ENCODE peak calls at places on chromosome 5, in eight cellular contexts. O is HTR-8/SVneo, X is HFFc6, M is type B pancreatic cell, K is Ammon's horn, T is NCI-H2081 treated with DMSO at 0.1 percent for 48 hours, P is GDM1, W is anterior cingulate cortex. R is an unnamed sample.

GRCh38 chr5:68557162-68557936 is 341.8 kb downstream of the PIK3R1 start:
- DNase-seq in T (no peak), W (no peak), P (no peak), X (no peak), K (no peak), M (no peak), O (no peak), R (no peak)

GRCh38 chr5:141786700-141787099 is 91.5 kb downstream of the PCDH1 start:
- DNase-seq in X (no peak), P (no peak), M (no peak), T (no peak), O (no peak), K (no peak), W (no peak), R (no peak)

GRCh38 chr5:133246376-133247144 is 194.7 kb downstream of the HSPA4 start:
- DNase-seq in P (no peak), W (no peak), M (no peak), T (no peak), X (no peak), K (no peak), O (no peak), R (no peak)

GRCh38 chr5:179060116-179061008 is at the start of gene ZNF354C:
- DNase-seq in X (peak), P (no peak), W (peak), M (peak), O (peak), K (peak), T (no peak), R (peak)

GRCh38 chr5:74945561-74946165 is 79.5 kb upstream of the FAM169A start:
- DNase-seq in O (no peak), M (no peak), P (no peak), W (no peak), X (no peak), K (no peak), T (no peak), R (no peak)

GRCh38 chr5:56278267-56278826 is 45.2 kb upstream of the ANKRD55 start:
- DNase-seq in P (no peak), M (no peak), X (peak), W (no peak), O (peak), K (no peak), T (no peak), R (peak)

GRCh38 chr5:147558826-147559225 is 49.0 kb upstream of the DPYSL3 start:
- DNase-seq in P (no peak), T (peak), M (no peak), X (peak), O (peak), K (peak), W (no peak), R (peak)

GRCh38 chr5:158410976-158411375 is 552.0 kb upstream of the CLINT1 start:
- DNase-seq in W (no peak), X (no peak), P (no peak), T (no peak), O (no peak), M (no peak), K (no peak), R (no peak)

GRCh38 chr5:151742870-151743294 is 15.5 kb downstream of the ATOX1 start:
- DNase-seq in P (no peak), K (peak), X (peak), T (no peak), O (no peak), M (no peak), W (no peak), R (peak)

GRCh38 chr5:40521925-40522324 is 157.8 kb upstream of the PTGER4 start:
- DNase-seq in O (no peak), K (no peak), P (no peak), T (no peak), M (no peak), W (no peak), X (no peak), R (no peak)

GRCh38 chr5:103607346-103607745 is 44.8 kb upstream of the NUDT12 start:
- DNase-seq in M (no peak), X (no peak), O (no peak), W (no peak), T (no peak), P (no peak), K (no peak), R (no peak)

GRCh38 chr5:14351845-14352712 is 208.9 kb downstream of the TRIO start:
- DNase-seq in K (peak), X (peak), M (no peak), T (peak), O (peak), P (peak), W (no peak), R (peak)

GRCh38 chr5:155147222-155147621 is 133.7 kb downstream of the KIF4B start:
- DNase-seq in T (no peak), K (peak), M (no peak), W (no peak), P (no peak), X (peak), O (no peak), R (no peak)

GRCh38 chr5:10595678-10596309 is 31.9 kb downstream of the ANKRD33B start:
- DNase-seq in T (no peak), P (no peak), M (peak), K (no peak), X (peak), W (no peak), O (peak), R (peak)

GRCh38 chr5:21701317-21701716 is 1151.8 kb downstream of the CDH12 start:
- DNase-seq in K (no peak), X (no peak), T (no peak), O (no peak), P (no peak), W (no peak), M (no peak), R (no peak)

GRCh38 chr5:108900668-108901067 is 153.0 kb downstream of the FER start:
- DNase-seq in P (no peak), K (no peak), T (no peak), W (no peak), X (no peak), O (no peak), M (no peak), R (no peak)

GRCh38 chr5:151578326-151579025 is 12.7 kb downstream of the FAT2 start:
- DNase-seq in T (no peak), X (no peak), W (no peak), M (no peak), P (no peak), O (no peak), K (no peak), R (no peak)

GRCh38 chr5:140365282-140365681 is 5.3 kb downstream of the SLC4A9 start:
- DNase-seq in M (no peak), X (no peak), K (no peak), P (no peak), T (no peak), W (no peak), O (no peak), R (no peak)

GRCh38 chr5:103057208-103058130 is 62.5 kb downstream of the GIN1 start:
- DNase-seq in W (no peak), M (no peak), O (no peak), X (peak), T (no peak), K (no peak), P (no peak), R (no peak)

GRCh38 chr5:1875843-1876671 is 6.7 kb downstream of the IRX4 start:
- DNase-seq in O (no peak), M (no peak), K (no peak), X (no peak), T (no peak), W (no peak), P (no peak), R (no peak)

GRCh38 chr5:178797101-178797521 is 62.6 kb upstream of the ZNF354B start:
- DNase-seq in M (no peak), O (no peak), X (no peak), P (no peak), T (no peak), W (no peak), K (no peak), R (no peak)

GRCh38 chr5:116944171-116944570 is 369.5 kb upstream of the SEMA6A start:
- DNase-seq in W (no peak), X (no peak), T (no peak), M (no peak), K (no peak), P (no peak), O (peak), R (no peak)

GRCh38 chr5:180173875-180174586 is 35.0 kb downstream of the RASGEF1C start:
- DNase-seq in M (no peak), O (no peak), T (no peak), X (no peak), P (no peak), K (no peak), W (no peak), R (no peak)

GRCh38 chr5:137753227-137753985 is 757 bp downstream of the HNRNPA0 start:
- DNase-seq in M (peak), K (peak), T (no peak), O (no peak), W (peak), X (no peak), P (no peak), R (no peak)

GRCh38 chr5:173327948-173328895 is at the start of gene STC2:
- DNase-seq in M (peak), O (peak), P (no peak), X (peak), W (no peak), T (no peak), K (no peak), R (peak)

GRCh38 chr5:90783460-90784333 is 225.1 kb downstream of the ADGRV1 start:
- DNase-seq in O (peak), K (peak), T (peak), P (peak), W (peak), M (peak), X (peak), R (peak)

GRCh38 chr5:128038641-128039040 is 44.9 kb upstream of the SLC12A2 start:
- DNase-seq in O (no peak), M (no peak), P (peak), W (no peak), X (peak), T (no peak), K (no peak), R (no peak)

GRCh38 chr5:139088024-139088423 is 110.1 kb downstream of the SIL1 start:
- DNase-seq in K (no peak), W (no peak), O (no peak), T (no peak), M (no peak), P (no peak), X (no peak), R (no peak)

GRCh38 chr5:111415053-111415452 is 97.3 kb downstream of the STARD4 start:
- DNase-seq in P (no peak), O (no peak), T (no peak), M (no peak), X (no peak), K (no peak), W (no peak), R (no peak)

GRCh38 chr5:156834916-156835315 is 15.2 kb upstream of the PPP1R2B start:
- DNase-seq in O (no peak), X (no peak), M (no peak), T (no peak), K (no peak), W (no peak), P (no peak), R (no peak)

GRCh38 chr5:4384649-4385048 is 755.5 kb upstream of the ADAMTS16 start:
- DNase-seq in K (no peak), O (no peak), T (no peak), W (no peak), M (no peak), X (no peak), P (no peak), R (no peak)

GRCh38 chr5:116271432-116271831 is 186.6 kb downstream of the COMMD10 start:
- DNase-seq in W (no peak), T (no peak), O (no peak), K (no peak), M (no peak), X (peak), P (no peak), R (peak)

GRCh38 chr5:39341934-39342333 is 22.4 kb downstream of the C9 start:
- DNase-seq in T (no peak), X (no peak), P (no peak), K (peak), M (no peak), O (no peak), W (no peak), R (no peak)

GRCh38 chr5:61332891-61333350 is 863 bp downstream of the ZSWIM6 start:
- DNase-seq in O (no peak), K (peak), T (no peak), M (peak), X (peak), W (no peak), P (no peak), R (no peak)

GRCh38 chr5:159775890-159776289 is 140.4 kb upstream of the ADRA1B start:
- DNase-seq in P (no peak), M (no peak), T (no peak), X (no peak), W (no peak), O (no peak), K (no peak), R (no peak)

GRCh38 chr5:151008124-151008491 is 12.3 kb upstream of the GPX3 start:
- DNase-seq in M (no peak), O (no peak), K (no peak), T (no peak), W (no peak), X (no peak), P (no peak), R (no peak)

GRCh38 chr5:143350341-143350740 is 53.1 kb downstream of the NR3C1 start:
- DNase-seq in O (no peak), M (no peak), K (no peak), T (no peak), P (no peak), W (no peak), X (no peak), R (no peak)

GRCh38 chr5:64417390-64417789 is 88.4 kb upstream of the RGS7BP start:
- DNase-seq in P (no peak), W (no peak), K (no peak), T (no peak), M (no peak), X (no peak), O (no peak), R (no peak)

R was measured in HFF-Myc.